ENCODE peak calls at places on chromosomes 4 and X, in eight cellular contexts. S, Y, R, Z, O, V, E and G are unnamed samples.

GRCh38 chr4:123628288-123628687 is 231.7 kb downstream of the SPRY1 start:
- DNase-seq in V (no peak), Y (no peak), E (no peak), Z (no peak), R (no peak), O (no peak), S (no peak), G (no peak)

GRCh38 chr4:75345436-75345835 is 168.8 kb downstream of the RCHY1 start:
- DNase-seq in E (peak), S (no peak), Z (no peak), O (no peak), Y (peak), V (no peak), R (no peak), G (no peak)

GRCh38 chr4:3074078-3074845 is at the start of the genes HTT and HTT-AS:
- DNase-seq in Z (peak), E (peak), R (peak), V (peak), S (peak), Y (peak), O (peak), G (peak)

GRCh38 chr4:72505314-72505744 is 63.7 kb downstream of the ADAMTS3 start:
- DNase-seq in S (no peak), Y (peak), E (peak), R (no peak), O (peak), Z (no peak), V (peak), G (peak)

GRCh38 chr4:174512745-174513144 is 9.5 kb downstream of the HPGD start:
- DNase-seq in Y (no peak), E (no peak), O (no peak), V (no peak), S (no peak), R (no peak), Z (no peak), G (no peak)

GRCh38 chr4:151672996-151673395 is 87.8 kb downstream of the GATB start:
- DNase-seq in Y (no peak), S (no peak), O (no peak), V (no peak), R (no peak), Z (no peak), E (no peak), G (no peak)

GRCh38 chr4:101201421-101201820 is 145.9 kb downstream of the PPP3CA start:
- DNase-seq in Y (no peak), O (no peak), R (no peak), E (peak), Z (no peak), V (no peak), S (no peak), G (no peak)

GRCh38 chr4:155529197-155529596 is 137.5 kb upstream of the GUCY1A1 start:
- DNase-seq in R (no peak), O (no peak), Y (no peak), S (no peak), V (no peak), E (peak), Z (peak), G (peak)

GRCh38 chr4:110354460-110354859 is 121.5 kb upstream of the ENPEP start:
- DNase-seq in Z (no peak), Y (no peak), O (no peak), V (no peak), S (no peak), E (no peak), R (no peak), G (no peak)

GRCh38 chrX:149825424-149825823 is 43.7 kb downstream of the MAGEA9 start:
- DNase-seq in Y (no peak), S (no peak), O (no peak), V (no peak), E (no peak), R (no peak), Z (peak), G (no peak)

GRCh38 chr4:37648084-37648817 is 37.9 kb downstream of the RELL1 start:
- DNase-seq in S (no peak), O (peak), R (peak), V (peak), Z (peak), E (peak), Y (peak), G (no peak)

GRCh38 chr4:87240341-87240740 is 19.9 kb upstream of the KLHL8 start:
- DNase-seq in R (no peak), E (no peak), Y (no peak), Z (no peak), V (no peak), O (no peak), S (no peak), G (no peak)

GRCh38 chr4:102344520-102344954 is 745 bp downstream of the SLC39A8 start:
- DNase-seq in R (peak), Z (peak), E (peak), Y (no peak), O (peak), V (peak), S (peak), G (peak)

GRCh38 chr4:96295143-96295763 is 455.4 kb downstream of the PDHA2 start:
- DNase-seq in Y (no peak), R (no peak), O (no peak), V (no peak), Z (no peak), E (no peak), S (no peak), G (no peak)

GRCh38 chr4:101262683-101263082 is 84.6 kb downstream of the PPP3CA start:
- DNase-seq in Y (no peak), O (no peak), E (no peak), Z (no peak), V (no peak), R (no peak), S (no peak), G (no peak)

GRCh38 chr4:183729430-183730328 is 70.6 kb downstream of the TRAPPC11 start:
- DNase-seq in R (no peak), Y (no peak), V (no peak), E (no peak), S (no peak), O (no peak), Z (no peak), G (no peak)

GRCh38 chrX:101759000-101759399 is 99.3 kb upstream of the ARMCX2 start:
- DNase-seq in V (no peak), E (peak), O (peak), R (no peak), Z (peak), Y (peak), S (no peak), G (no peak)

GRCh38 chrX:100731441-100732281 is at the start of gene SYTL4:
- DNase-seq in E (no peak), O (peak), Y (no peak), V (peak), Z (peak), R (peak), S (no peak), G (peak)

GRCh38 chrX:26851981-26852380 is 611.2 kb downstream of the PPP4R3C start:
- DNase-seq in Z (no peak), E (peak), R (no peak), S (no peak), O (no peak), V (no peak), Y (no peak), G (no peak)

GRCh38 chr4:109977854-109978501 is 65.3 kb downstream of the EGF start:
- DNase-seq in S (no peak), O (peak), Z (peak), E (peak), V (no peak), R (no peak), Y (no peak), G (no peak)

GRCh38 chr4:1209821-1210220 is 37.4 kb upstream of the SPON2 start:
- DNase-seq in V (peak), E (peak), S (peak), Y (peak), O (peak), R (no peak), Z (no peak), G (no peak)

GRCh38 chrX:33840176-33840575 is 291.9 kb downstream of the FAM47A start:
- DNase-seq in Y (no peak), Z (no peak), O (no peak), V (no peak), S (no peak), E (no peak), R (no peak), G (no peak)

GRCh38 chr4:82885410-82885809 is 5.5 kb downstream of the SEC31A start:
- DNase-seq in R (no peak), Z (no peak), V (no peak), E (peak), Y (no peak), O (no peak), S (no peak), G (no peak)

GRCh38 chr4:126627255-126627654 is 1005.5 kb upstream of the INTU start:
- DNase-seq in Z (no peak), R (no peak), S (no peak), O (no peak), E (peak), Y (no peak), V (no peak), G (no peak)

GRCh38 chr4:23238848-23239247 is 546.1 kb downstream of the GBA3 start:
- DNase-seq in O (no peak), S (no peak), R (no peak), Y (no peak), E (no peak), Z (no peak), V (no peak), G (no peak)

GRCh38 chr4:128757712-128758111 is 51.8 kb upstream of the JADE1 start:
- DNase-seq in R (no peak), Y (no peak), Z (no peak), S (peak), O (peak), V (no peak), E (peak), G (no peak)

GRCh38 chr4:105632599-105632998 is 75.9 kb downstream of the INTS12 start:
- DNase-seq in S (no peak), O (no peak), E (no peak), Z (no peak), V (no peak), Y (no peak), R (no peak), G (no peak)
- TF ChIP-seq CTCF in S (no peak), O (no peak), E (no peak), Z (no peak), V (no peak), Y (no peak), R (no peak), G (peak)

GRCh38 chr4:52234539-52235174 is 183.6 kb downstream of the SPATA18 start:
- DNase-seq in O (no peak), Z (no peak), S (no peak), V (no peak), E (peak), Y (no peak), R (no peak), G (no peak)
- TF ChIP-seq CTCF in O (peak), Z (no peak), S (peak), V (peak), E (peak), Y (peak), R (peak), G (no peak)

GRCh38 chr4:61770456-61770855 is 570.3 kb downstream of the ADGRL3 start:
- DNase-seq in Y (no peak), V (no peak), O (no peak), E (no peak), Z (no peak), R (no peak), S (no peak), G (no peak)

GRCh38 chr4:61772116-61772515 is 572.0 kb downstream of the ADGRL3 start:
- DNase-seq in E (no peak), S (no peak), Z (no peak), O (no peak), V (no peak), Y (no peak), R (no peak), G (no peak)

DNA sequence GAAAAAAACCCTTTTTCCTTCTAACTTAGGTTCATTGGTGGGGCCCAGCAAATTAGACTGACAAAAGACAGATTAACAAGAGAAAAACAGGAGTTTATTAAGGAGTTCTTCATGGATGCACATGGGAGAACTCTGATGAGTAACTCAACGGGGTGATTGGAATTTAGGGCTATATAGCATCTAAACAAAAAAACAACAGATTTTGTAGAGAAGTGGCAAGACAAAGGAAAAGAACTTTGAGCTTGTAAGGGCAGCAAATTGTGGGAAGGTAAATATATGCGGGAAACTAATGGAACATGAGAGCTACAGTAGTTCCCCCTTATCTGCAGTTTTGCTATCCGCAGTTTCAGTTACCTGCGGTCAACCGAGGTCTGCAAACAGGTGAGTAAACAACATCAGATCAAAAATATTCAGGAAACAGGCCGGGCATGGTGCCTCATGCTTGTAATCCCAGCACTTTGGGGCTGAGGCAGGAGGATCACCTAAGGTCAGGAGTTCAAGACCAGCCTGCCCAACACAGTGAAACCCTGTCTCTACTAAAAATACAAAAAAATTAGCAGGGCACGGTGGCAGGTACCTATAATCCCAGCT is 573.6 kb downstream of the ADGRL3 start:
- DNase-seq in V (no peak), R (no peak), S (no peak), E (no peak), Z (no peak), Y (no peak), O (no peak), G (no peak)
- TF ChIP-seq CTCF in V (no peak), R (no peak), S (no peak), E (no peak), Z (no peak), Y (no peak), O (no peak), G (no peak)

DNA sequence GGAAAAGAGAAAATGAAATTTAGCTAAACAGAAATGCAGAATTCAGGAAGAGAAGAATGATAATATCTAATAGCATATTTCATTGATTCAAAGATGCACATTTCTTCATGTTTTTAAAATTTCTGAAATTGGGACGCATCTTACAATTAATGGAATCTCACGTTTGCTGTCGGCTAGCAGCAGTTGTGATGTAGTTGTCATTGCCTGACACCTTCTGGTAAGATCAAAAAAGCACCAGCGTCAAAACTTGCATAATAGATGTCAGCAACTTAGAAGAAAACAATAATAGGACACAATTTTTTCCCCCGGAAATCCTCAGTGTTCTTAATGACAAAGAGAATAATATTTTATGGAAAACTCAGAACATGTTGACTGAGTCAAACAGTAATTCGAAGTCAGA is 29.8 kb upstream of the SLC7A3 start:
- DNase-seq in Y (no peak), O (no peak), S (no peak), R (no peak), V (no peak), E (no peak), Z (no peak), G (no peak)
- TF ChIP-seq CTCF in Y (no peak), O (no peak), S (no peak), R (peak), V (peak), E (no peak), Z (no peak), G (peak)

GRCh38 chr4:7238300-7238960 is 46.1 kb downstream of the SORCS2 start:
- DNase-seq in O (no peak), Z (no peak), S (no peak), V (peak), R (no peak), Y (no peak), E (no peak), G (no peak)
- TF ChIP-seq CTCF in O (no peak), Z (no peak), S (no peak), V (no peak), R (peak), Y (peak), E (no peak), G (peak)

DNA sequence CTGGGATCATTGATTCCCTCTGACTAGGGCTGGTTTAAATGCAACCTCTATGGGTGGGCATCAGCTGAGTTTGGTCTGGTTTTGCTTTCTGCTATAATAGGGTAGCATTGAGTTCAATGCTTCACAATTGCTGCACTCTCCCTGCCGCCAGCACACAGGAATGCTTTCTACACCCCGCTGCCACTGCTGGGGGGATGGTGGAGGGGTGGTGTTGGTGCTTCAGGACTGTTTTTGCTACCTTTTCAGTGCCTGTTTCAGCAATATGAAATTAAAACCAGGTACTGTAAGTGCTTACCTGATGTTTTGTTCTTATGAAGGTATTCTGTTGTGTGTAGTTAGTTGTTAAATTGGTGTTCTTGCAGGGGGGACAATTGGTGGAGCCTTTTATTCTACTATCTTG is 67.7 kb downstream of the GNL3L start:
- DNase-seq in V (no peak), Y (no peak), R (no peak), O (no peak), Z (no peak), E (no peak), S (no peak), G (no peak)
- TF ChIP-seq CTCF in V (no peak), Y (no peak), R (no peak), O (no peak), Z (no peak), E (no peak), S (no peak), G (no peak)

GRCh38 chr4:164937576-164938270 is 39.7 kb downstream of the TRIM61 start:
- DNase-seq in Z (peak), V (no peak), R (no peak), O (peak), Y (no peak), E (peak), S (no peak), G (peak)
- TF ChIP-seq CTCF in Z (no peak), V (no peak), R (peak), O (no peak), Y (no peak), E (peak), S (no peak), G (peak)

DNA sequence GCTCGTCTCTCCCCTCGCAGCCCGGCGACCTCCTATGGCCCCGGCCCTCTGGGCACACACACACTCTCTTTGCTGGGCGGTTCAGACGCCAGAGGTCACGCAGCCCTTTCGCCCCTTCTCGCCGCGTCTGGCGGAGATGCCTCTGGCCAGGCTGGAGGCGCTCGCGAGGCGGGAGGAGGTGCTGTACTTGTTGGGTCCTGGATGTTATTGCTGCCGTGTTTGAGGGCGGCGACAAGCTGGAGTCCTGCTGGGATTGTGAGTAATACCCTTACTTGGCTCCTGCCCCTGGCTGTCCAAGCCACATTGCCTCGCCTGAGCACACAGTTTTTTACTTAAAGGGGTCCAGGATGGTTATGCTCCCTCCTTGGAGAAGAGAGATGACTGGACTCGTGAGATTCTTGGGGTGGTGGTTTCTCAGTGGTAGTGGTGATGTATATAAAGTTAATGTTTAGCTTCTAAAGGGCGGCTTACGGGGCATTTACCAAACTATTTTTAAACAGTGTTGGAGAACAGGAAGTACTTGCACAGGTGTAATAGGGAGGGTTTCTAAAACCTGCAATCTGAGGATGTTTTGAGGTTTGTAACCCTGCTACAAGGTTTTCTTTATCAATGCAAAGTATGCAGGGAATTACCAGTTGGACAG is 572 bp downstream of the USP53 start:
- DNase-seq in V (peak), R (peak), Y (peak), Z (peak), O (peak), S (peak), E (peak), G (peak)
- TF ChIP-seq CTCF in V (peak), R (peak), Y (peak), Z (no peak), O (no peak), S (peak), E (peak), G (peak)

GRCh38 chrX:8849945-8850344 is 48.8 kb upstream of the FAM9A start:
- DNase-seq in E (no peak), S (no peak), V (no peak), Z (no peak), Y (no peak), R (no peak), O (no peak), G (no peak)
- TF ChIP-seq CTCF in E (peak), S (no peak), V (no peak), Z (no peak), Y (no peak), R (no peak), O (no peak), G (no peak)